ENCODE peak calls at places on chromosomes 6 and 20, in six cellular contexts. C is fibroblast of lung, N is sigmoid colon, F is lower lobe of right lung, P is OCI-LY7, J is suprapubic skin. U is an unnamed sample.
A peak's percentile ranks its signal among the peaks of the same experiment; 100 is the strongest.

GRCh38 chr20:40953856-40954255 is 74.8 kb upstream of the TOP1 start:
- DNase-seq in N (peak; percentile 13), J (no peak), P (no peak), F (no peak), C (peak; percentile 58), U (no peak)

GRCh38 chr6:1384549-1385128 is 4.7 kb upstream of the FOXF2 start:
- DNase-seq in F (no peak), C (no peak), J (no peak), P (no peak), N (no peak), U (no peak)

GRCh38 chr20:10761786-10762185 is 88.0 kb upstream of the JAG1 start:
- DNase-seq in J (no peak), P (no peak), F (no peak), N (no peak), C (peak; percentile 89), U (no peak)

GRCh38 chr6:74409447-74409846 is 713.4 kb downstream of the CD109 start:
- DNase-seq in F (no peak), J (no peak), P (no peak), N (no peak), C (peak; percentile 71), U (no peak)

GRCh38 chr6:170306324-170307079 is at the start of gene FAM120B:
- DNase-seq in P (peak; percentile 96), J (peak; percentile 97), N (peak; percentile 98), C (peak; percentile 91), F (peak; percentile 99), U (peak; percentile 99)

GRCh38 chr6:148915889-148916288 is 169.1 kb downstream of the UST start:
- DNase-seq in N (no peak), P (no peak), C (no peak), F (no peak), J (no peak), U (no peak)

GRCh38 chr20:7841967-7842301 is 98.3 kb downstream of the HAO1 start:
- DNase-seq in P (no peak), F (no peak), N (peak; percentile 68), C (peak; percentile 97), J (no peak), U (no peak)

GRCh38 chr6:40904583-40905194 is 134.3 kb downstream of the UNC5CL start:
- DNase-seq in N (no peak), F (no peak), C (no peak), P (no peak), J (no peak), U (no peak)

GRCh38 chr6:17276766-17277165 is 4.4 kb upstream of the RBM24 start:
- DNase-seq in C (peak; percentile 52), J (no peak), F (no peak), N (no peak), P (no peak), U (no peak)

GRCh38 chr20:46688151-46689081 is 828 bp downstream of the TP53RK start:
- DNase-seq in C (peak; percentile 42), F (no peak), N (peak; percentile 80), P (peak; percentile 9), J (no peak), U (no peak)

GRCh38 chr6:431986-432385 is 40.4 kb downstream of the IRF4 start:
- DNase-seq in J (no peak), P (no peak), N (no peak), F (no peak), C (peak; percentile 23), U (no peak)

GRCh38 chr6:44021628-44022295 is 105.5 kb downstream of the MRPL14 start:
- DNase-seq in F (peak; percentile 18), J (peak; percentile 52), N (peak; percentile 59), P (no peak), C (no peak), U (peak; percentile 29)

GRCh38 chr6:121549741-121550140 is 114.3 kb downstream of the GJA1 start:
- DNase-seq in C (peak; percentile 90), J (no peak), F (no peak), P (no peak), N (no peak), U (no peak)

GRCh38 chr6:153092082-153093013 is 38.7 kb downstream of the RGS17 start:
- DNase-seq in J (no peak), P (no peak), N (no peak), C (peak; percentile 86), F (no peak), U (no peak)

GRCh38 chr6:151387581-151387980 is 3.8 kb downstream of the ZBTB2 start:
- DNase-seq in N (no peak), F (no peak), P (no peak), C (peak; percentile 88), J (no peak), U (no peak)

GRCh38 chr20:53208110-53208908 is 236.2 kb downstream of the TSHZ2 start:
- DNase-seq in N (no peak), J (no peak), C (no peak), P (peak; percentile 50), F (no peak), U (no peak)

GRCh38 chr6:163782436-163783003 is 368.0 kb downstream of the QKI start:
- DNase-seq in J (no peak), P (peak; percentile 20), N (no peak), C (no peak), F (no peak), U (peak; percentile 9)

GRCh38 chr6:151321438-151321837 is 69.9 kb downstream of the ZBTB2 start:
- DNase-seq in C (no peak), F (no peak), N (no peak), J (no peak), P (no peak), U (no peak)

GRCh38 chr20:21240394-21240793 is 62.7 kb upstream of the XRN2 start:
- DNase-seq in F (no peak), N (no peak), J (no peak), P (no peak), C (no peak), U (no peak)

GRCh38 chr20:57190536-57191265 is 75.7 kb downstream of the BMP7 start:
- DNase-seq in C (peak; percentile 43), N (no peak), J (no peak), P (no peak), F (no peak), U (no peak)

DNA sequence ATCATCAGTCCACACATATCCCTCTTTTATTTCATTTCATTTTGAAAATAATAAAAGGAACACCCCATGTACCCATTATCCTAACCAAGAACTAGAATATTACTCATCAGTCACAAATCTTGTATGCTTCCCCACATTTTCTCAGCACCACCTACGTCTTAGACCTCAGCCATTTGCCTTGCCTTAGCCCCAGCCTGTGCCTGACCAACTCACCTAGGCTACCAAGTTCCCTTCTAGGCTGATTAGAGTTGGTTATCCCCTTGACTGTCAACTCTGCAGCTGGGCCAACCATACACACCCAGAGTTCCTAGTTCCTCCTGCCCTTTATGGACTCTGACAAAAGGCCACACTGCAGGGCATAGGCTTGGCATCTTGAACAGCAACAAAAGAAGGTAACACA is 33.4 kb upstream of the IPCEF1 start:
- DNase-seq in N (no peak), P (no peak), C (no peak), J (no peak), F (no peak), U (no peak)
- H3K9me3 ChIP-seq in N (no peaks in the 10 kb centered on the region), P (peaks cover 4% of the 10 kb centered on the region), C (no peaks in the 10 kb centered on the region), J (no peaks in the 10 kb centered on the region), F (no peaks in the 10 kb centered on the region), U (no peaks in the 10 kb centered on the region)

DNA sequence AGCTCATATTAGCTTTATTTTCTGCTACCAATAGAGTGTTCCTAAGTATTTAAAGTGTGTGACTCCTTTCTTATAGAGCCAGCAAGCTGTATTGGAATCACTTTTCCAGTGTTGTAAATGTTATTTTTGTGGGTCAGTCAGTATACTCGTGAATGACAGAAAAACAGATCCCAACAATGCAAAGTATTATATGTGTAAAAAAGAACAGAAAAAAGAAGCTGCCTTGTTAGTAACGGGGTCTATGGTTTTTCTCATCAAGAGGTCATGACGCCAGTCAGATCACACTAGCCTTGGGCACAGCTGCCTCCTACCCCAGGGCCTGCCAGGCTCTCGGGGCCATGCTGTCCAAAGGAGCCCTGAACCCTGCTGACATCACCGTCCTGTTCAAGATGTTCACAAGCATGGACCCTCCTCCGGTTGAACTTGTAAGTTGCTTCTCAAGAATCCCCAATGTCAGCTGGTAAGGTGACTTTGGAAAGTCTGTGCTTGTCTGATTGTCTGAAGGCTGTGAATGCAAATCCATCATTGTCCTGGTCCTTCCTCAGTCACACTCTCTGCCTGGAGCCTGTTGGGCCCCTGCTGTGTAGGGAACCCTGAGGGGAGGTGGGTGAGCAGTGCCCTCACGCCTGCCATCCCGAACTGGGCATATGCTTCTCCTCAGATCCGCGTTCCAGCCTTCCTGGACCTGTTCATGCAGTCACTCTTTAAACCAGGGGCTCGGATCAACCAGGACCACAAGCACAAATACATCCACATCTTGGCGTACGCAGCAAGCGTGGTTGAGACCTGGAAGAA is 9.8 kb downstream of the NELFCD start:
- DNase-seq in F (no peak), C (no peak), N (peak; percentile 52), J (no peak), P (no peak), U (no peak)
- H3K9me3 ChIP-seq in F (no peaks in the 10 kb centered on the region), C (no peaks in the 10 kb centered on the region), N (no peaks in the 10 kb centered on the region), J (no peaks in the 10 kb centered on the region), P (no peaks in the 10 kb centered on the region), U (no peaks in the 10 kb centered on the region)

DNA sequence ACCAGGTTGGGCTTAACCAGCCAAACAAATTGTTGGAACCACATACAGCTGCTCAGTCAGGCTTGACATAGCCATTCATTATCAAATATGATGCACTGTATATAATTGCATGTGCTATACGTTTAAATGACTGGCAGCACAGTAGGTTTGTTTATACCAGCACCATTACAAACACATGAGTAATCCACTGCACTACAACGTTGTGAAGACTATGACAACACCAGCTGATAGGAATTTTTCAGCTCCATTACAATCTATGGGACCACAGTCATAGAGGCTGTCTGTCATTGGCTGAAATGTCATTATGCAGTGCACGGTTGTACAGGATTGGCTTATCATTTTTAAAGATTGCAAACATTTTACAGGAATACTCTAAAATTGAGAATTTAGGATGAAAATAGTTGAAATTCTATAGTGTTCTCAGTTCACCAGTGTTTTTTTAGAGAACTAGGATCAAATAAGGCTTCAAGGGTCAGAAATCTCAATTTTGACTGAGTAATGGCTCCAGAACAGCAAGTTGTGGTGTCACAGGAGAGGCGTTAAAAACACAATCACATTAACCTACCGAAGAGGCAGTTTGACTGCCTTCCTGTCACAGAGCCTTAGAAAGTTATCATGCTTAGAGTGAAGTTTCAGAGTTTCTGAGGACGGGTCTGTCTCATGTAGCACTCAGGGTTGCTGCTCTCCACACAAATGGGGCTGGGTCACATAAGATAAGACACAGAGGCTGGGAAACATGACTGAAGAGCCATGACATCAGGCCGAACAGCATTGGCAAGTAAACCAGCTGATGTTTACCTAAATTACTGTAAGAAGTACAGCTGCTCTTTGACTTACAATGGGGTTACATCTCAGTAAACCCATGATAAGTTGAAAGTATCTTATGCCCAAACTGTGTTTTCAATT is 60.7 kb upstream of the SMLR1 start:
- DNase-seq in P (no peak), C (no peak), J (no peak), F (no peak), N (no peak), U (no peak)
- H3K9me3 ChIP-seq in P (no peaks in the 10 kb centered on the region), C (no peaks in the 10 kb centered on the region), J (no peaks in the 10 kb centered on the region), F (no peaks in the 10 kb centered on the region), N (no peaks in the 10 kb centered on the region), U (no peaks in the 10 kb centered on the region)

DNA sequence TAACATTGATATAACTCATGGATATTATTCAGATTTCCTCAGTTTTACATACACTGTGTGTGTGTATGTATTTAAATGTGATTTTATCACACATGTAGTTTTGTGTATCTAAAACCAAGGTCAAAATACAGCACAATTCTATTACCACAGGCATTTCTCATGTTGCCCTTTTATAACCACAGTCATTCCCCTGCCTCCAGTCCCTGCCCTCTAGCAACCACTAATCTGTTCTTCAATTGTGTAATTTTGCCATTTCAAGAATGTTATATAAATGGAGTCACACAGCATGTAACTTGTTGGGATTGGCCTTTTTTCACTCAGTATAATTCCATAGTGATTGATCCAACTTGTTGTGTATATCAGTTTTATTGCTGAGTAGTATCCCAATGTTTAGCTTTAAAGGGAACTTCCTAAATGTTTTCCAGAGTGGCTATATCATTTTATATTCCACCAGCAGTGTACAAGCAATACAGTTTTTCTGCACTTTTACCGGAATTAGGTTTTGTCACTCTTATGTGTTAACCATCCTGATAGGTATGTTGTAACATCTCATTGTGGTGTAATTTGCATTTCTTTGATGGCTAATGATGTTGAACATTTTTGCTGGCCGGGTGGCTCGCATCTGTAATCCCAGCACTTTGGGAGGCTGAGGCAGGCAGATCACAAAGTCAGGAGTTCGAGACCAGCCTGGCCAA is 338.2 kb downstream of the SOX4 start:
- DNase-seq in N (no peak), J (no peak), F (no peak), P (no peak), C (peak; percentile 89), U (no peak)
- H3K9me3 ChIP-seq in N (no peaks in the 10 kb centered on the region), J (no peaks in the 10 kb centered on the region), F (no peaks in the 10 kb centered on the region), P (no peaks in the 10 kb centered on the region), C (no peaks in the 10 kb centered on the region), U (no peaks in the 10 kb centered on the region)

U was measured in mucosa of descending colon.